ENCODE peak calls at places on chromosomes 13 and 19, in eight cellular contexts. Y is transverse colon; E is H9; Q is H1; T is heart right ventricle; M is PC-3; P is CD8-positive, alpha-beta T cell; R is HCT116. L is an unnamed sample. For H3K9me3, the result is how much of the 10 kb centered on the place peaks cover.

GRCh38 chr13:23622991-23623390 is 52.8 kb downstream of the TNFRSF19 start:
- DNase-seq in Q (no peak), P (no peak), R (no peak), E (no peak), T (no peak), M (no peak), Y (no peak), L (no peak)

GRCh38 chr19:41409288-41409687 is 11.7 kb downstream of the BCKDHA start:
- DNase-seq in M (peak), Q (no peak), E (peak), R (peak), T (peak), P (no peak), Y (no peak), L (no peak)

GRCh38 chr19:10639836-10640235 is 14.3 kb upstream of the ILF3 start:
- DNase-seq in M (no peak), Q (no peak), Y (no peak), R (no peak), T (no peak), E (no peak), P (no peak), L (no peak)

GRCh38 chr19:31666126-31666525 is 316.9 kb upstream of the TSHZ3 start:
- DNase-seq in Q (no peak), M (no peak), T (no peak), E (no peak), Y (no peak), P (no peak), R (no peak), L (no peak)

GRCh38 chr13:78600317-78600899 is 2.9 kb downstream of the POU4F1 start:
- DNase-seq in M (no peak), T (no peak), Y (no peak), P (no peak), E (no peak), Q (no peak), R (no peak), L (no peak)

GRCh38 chr19:12859546-12859945 is 21.2 kb downstream of the MAST1 start:
- DNase-seq in P (no peak), M (no peak), Y (no peak), R (no peak), Q (no peak), T (no peak), E (no peak), L (no peak)

GRCh38 chr13:33550885-33551284 is 265.3 kb upstream of the STARD13 start:
- DNase-seq in Q (no peak), M (no peak), Y (no peak), R (no peak), P (no peak), E (no peak), T (no peak), L (no peak)

GRCh38 chr19:49528211-49528771 is 488 bp downstream of the RCN3 start:
- DNase-seq in P (no peak), Y (no peak), T (peak), E (no peak), M (no peak), Q (peak), R (no peak), L (no peak)

GRCh38 chr19:41862445-41862986 is 2.5 kb downstream of the RPS19 start:
- DNase-seq in T (no peak), E (no peak), M (no peak), P (no peak), R (no peak), Y (no peak), Q (no peak), L (no peak)

GRCh38 chr13:46551410-46552301 is 1.3 kb upstream of the LRCH1 start:
- DNase-seq in T (peak), M (peak), R (peak), E (peak), P (peak), Q (peak), Y (peak), L (peak)

GRCh38 chr13:24684600-24684998 is 4.4 kb downstream of the ATP12A start:
- DNase-seq in Q (no peak), Y (no peak), E (no peak), P (peak), T (no peak), M (no peak), R (no peak), L (no peak)

GRCh38 chr19:41995959-41996797 is 2.1 kb upstream of the ATP1A3 start:
- DNase-seq in R (no peak), M (no peak), P (no peak), Y (no peak), T (no peak), E (peak), Q (peak), L (no peak)

GRCh38 chr13:36310417-36311108 is 12.9 kb upstream of the CCDC169 start:
- DNase-seq in P (no peak), T (no peak), E (no peak), M (no peak), Y (no peak), R (no peak), Q (no peak), L (no peak)

GRCh38 chr19:54297759-54298305 is 15.1 kb downstream of the LILRA5 start:
- DNase-seq in Q (no peak), T (no peak), Y (no peak), M (peak), P (no peak), E (no peak), R (peak), L (no peak)

GRCh38 chr13:28503182-28503980 is 8.5 kb upstream of the FLT1 start:
- DNase-seq in T (no peak), R (no peak), E (no peak), Y (no peak), P (no peak), M (no peak), Q (no peak), L (no peak)

GRCh38 chr13:32734511-32734910 is 148.3 kb downstream of the PDS5B start:
- DNase-seq in R (no peak), Y (no peak), P (no peak), E (no peak), M (peak), Q (no peak), T (no peak), L (no peak)

GRCh38 chr13:34842466-34842865 is 99.6 kb upstream of the NBEA start:
- DNase-seq in Y (no peak), M (no peak), E (no peak), Q (no peak), P (no peak), T (no peak), R (no peak), L (no peak)

GRCh38 chr19:54137913-54138776 is 583 bp downstream of the CNOT3 start:
- DNase-seq in R (no peak), P (peak), Q (peak), M (no peak), T (no peak), E (no peak), Y (peak), L (peak)

GRCh38 chr19:6803036-6803404 is 30.5 kb downstream of the VAV1 start:
- DNase-seq in P (no peak), Q (no peak), E (no peak), M (no peak), T (no peak), R (no peak), Y (no peak), L (no peak)

GRCh38 chr13:76720827-76721226 is 165.4 kb downstream of the KCTD12 start:
- DNase-seq in M (no peak), T (no peak), Q (no peak), Y (no peak), R (no peak), E (no peak), P (no peak), L (no peak)

GRCh38 chr19:10499550-10500246 is 3.5 kb downstream of the KEAP1 start:
- DNase-seq in T (no peak), Q (peak), M (no peak), E (peak), P (no peak), R (no peak), Y (no peak), L (no peak)

GRCh38 chr19:17170538-17171297 is 44.4 kb upstream of the USE1 start:
- DNase-seq in R (no peak), T (no peak), E (no peak), P (no peak), Q (no peak), Y (no peak), M (no peak), L (no peak)

GRCh38 chr19:56114711-56115110 is 6.4 kb downstream of the ZNF787 start:
- DNase-seq in Y (no peak), T (no peak), Q (no peak), M (no peak), E (no peak), P (no peak), R (no peak), L (no peak)

GRCh38 chr13:76473552-76474134 is 412.6 kb downstream of the KCTD12 start:
- DNase-seq in E (peak), T (peak), M (peak), Y (peak), P (peak), Q (peak), R (peak), L (peak)

GRCh38 chr13:21348771-21349170 is 110.3 kb downstream of the ZDHHC20 start:
- DNase-seq in Q (no peak), M (no peak), E (no peak), P (no peak), T (no peak), Y (no peak), R (no peak), L (no peak)

DNA sequence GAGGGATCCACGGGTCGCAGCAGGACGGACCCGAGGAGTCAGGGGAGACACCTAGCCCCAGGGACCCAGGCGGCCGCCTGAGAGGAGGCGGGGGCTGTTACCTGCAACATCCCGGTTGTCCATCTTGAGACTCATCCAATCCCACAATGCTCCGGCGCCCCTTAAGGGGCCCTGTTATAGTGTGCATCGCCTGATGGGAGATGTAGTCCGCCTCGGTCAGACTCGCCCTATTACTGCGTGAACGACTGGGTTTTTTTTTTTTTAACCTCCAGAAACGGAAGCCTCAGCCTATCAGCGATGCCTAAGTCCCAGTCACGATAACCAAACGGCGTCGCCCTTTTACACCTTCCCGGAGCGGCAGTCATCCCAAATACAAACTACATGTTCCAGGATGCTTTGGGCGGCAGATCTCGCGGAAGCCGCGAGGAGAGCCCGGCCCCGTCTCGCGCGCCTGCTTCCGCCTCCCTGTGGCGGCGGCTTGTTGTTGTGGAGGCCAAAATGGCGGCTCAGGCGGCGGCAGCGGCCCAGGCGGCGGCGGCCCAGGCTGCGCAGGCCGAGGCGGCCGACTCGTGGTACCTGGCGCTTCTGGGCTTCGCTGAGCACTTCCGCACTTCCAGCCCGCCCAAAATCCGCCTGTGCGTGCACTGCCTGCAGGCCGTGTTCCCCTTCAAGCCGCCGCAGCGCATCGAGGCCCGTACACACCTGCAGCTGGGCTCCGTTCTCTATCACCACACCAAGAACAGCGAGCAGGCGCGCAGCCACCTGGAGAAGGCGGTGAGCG is at the start of the genes MAU2 and SUGP1:
- DNase-seq in Y (peak), Q (peak), M (peak), R (peak), T (peak), P (peak), E (peak), L (peak)
- TF ChIP-seq CTCF in Y (peak), Q (no peak), M (no peak), R (no peak), T (peak), P (no peak), E (no peak), L (peak)

GRCh38 chr19:47421244-47421786 is 2.0 kb upstream of the MEIS3 start:
- DNase-seq in Q (no peak), R (no peak), Y (no peak), E (no peak), P (no peak), T (no peak), M (no peak), L (no peak)
- H3K27ac ChIP-seq in Q (no peak), R (no peak), Y (no peak), E (no peak), P (no peak), T (no peak), M (no peak), L (no peak)

DNA sequence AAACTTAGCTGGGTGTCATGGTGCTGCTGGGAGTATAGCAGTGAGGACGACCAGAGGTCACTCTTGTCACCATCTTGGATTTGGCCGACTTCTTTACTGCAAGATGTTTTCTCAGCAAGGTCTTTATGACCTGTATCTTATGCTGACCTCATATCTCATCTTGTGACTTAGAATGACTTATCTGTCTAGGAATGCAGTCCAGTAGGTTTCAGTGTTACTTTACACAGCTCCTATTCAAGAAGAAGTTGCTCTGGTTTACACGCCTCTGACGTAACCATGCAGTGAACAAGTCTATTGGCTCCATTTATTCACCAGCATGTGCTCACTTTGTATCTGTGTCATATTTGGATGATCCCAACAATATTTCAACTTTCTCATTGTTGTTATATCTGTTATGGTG is 26.7 kb downstream of the ZNF850 start:
- DNase-seq in Q (no peak), P (no peak), E (no peak), T (no peak), R (no peak), Y (no peak), M (no peak), L (no peak)
- H3K9me3 ChIP-seq in Q (half or more), P (half or more), E (half or more), T (half or more), R (under half), Y (half or more), M (under half), L (half or more)

DNA sequence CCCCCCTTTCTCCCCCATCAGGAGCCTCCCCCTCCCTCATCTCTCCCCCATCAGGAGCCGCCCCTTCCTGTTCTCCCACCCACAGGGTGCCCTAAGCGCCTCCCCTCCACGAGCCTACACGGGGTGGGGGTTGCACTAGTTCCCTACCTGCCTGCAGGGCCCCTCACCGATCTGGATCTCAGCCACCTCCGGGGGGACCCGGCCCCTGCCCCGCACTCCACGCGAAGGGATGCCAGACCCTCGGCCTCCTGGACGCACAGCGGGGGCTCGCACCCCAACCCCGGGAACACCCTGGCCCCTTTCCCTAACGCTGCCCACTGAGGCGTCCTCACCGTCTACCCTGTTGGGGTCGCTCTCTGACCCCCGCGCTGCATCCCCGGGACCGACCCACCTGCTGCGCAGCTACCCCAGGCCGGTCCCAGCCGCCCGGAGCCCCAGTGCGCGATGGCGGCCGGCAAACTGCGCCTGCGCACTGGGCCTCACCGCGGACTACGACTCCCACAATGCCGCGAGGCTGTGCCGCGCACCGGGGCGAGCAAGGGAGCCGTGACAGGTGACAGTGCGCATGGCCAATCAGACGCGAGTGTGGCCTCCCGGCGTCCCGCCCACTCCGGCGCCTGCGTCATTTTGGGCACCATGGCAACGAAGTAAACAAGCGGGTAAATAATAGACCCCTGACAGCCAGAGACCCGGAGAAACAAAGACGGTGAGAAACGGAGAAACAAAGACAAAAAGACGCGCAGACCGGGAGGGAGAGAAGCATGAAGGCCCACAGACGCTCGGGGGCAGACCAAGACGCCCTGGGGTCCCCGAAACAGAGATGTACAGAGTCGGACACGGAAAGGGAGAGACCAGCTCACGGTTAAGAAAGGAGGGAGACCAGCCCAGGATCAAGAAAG is at the start of gene ZSCAN18:
- DNase-seq in P (peak), T (peak), E (peak), Q (peak), R (no peak), M (no peak), Y (peak), L (peak)
- TF ChIP-seq CTCF in P (no peak), T (no peak), E (no peak), Q (no peak), R (no peak), M (no peak), Y (no peak), L (no peak)

DNA sequence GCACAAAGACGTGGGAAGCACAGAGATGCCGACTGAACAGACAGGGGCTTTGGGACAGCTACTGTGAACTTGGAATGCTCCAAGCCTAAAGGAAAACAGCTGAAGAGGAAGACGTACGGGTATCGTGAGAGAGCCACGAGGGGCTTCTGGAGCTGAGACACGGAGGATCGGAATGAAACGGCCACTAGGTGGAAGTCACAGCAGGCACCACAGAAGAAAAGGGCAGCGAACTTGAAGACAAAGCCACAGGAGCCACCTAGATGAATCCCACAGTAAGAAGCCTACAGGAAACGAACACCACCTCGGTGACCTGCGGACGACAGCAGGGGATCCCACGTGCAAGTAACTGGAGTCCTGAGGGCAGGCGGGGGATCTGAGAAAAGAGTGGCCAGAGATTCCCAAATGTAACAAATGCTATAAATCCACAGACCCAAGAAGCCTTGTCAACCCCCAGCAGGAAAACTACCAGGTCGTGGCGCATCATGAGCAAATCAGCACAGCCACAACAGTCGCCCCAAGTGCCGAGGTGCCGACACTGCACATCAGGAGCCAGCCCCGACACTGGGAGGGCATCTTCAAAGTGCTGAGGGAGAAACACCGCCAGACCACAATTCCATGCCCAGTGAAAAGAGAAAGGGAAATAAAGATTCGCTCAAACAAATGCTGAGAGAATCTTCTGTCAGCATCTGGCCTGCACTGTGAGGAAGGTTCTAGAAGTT is 39.3 kb upstream of the ISYNA1 start:
- DNase-seq in P (no peak), T (no peak), Y (no peak), E (no peak), R (no peak), M (no peak), Q (no peak), L (no peak)
- H3K27ac ChIP-seq in P (no peak), T (no peak), Y (peak), E (no peak), R (no peak), M (no peak), Q (no peak), L (no peak)

GRCh38 chr13:68715651-68716050 is 1392.0 kb upstream of the ATXN8OS start:
- DNase-seq in R (no peak), T (no peak), M (peak), P (no peak), Y (no peak), Q (no peak), E (no peak), L (no peak)

GRCh38 chr13:68719815-68720214 is 1387.8 kb upstream of the ATXN8OS start:
- DNase-seq in Y (no peak), T (no peak), M (no peak), P (no peak), Q (no peak), E (no peak), R (no peak), L (no peak)

GRCh38 chr13:68708336-68708908 is 1399.2 kb upstream of the ATXN8OS start:
- DNase-seq in R (no peak), E (peak), M (no peak), T (no peak), P (no peak), Q (no peak), Y (no peak), L (no peak)

GRCh38 chr13:68713394-68713793 is 1394.2 kb upstream of the ATXN8OS start:
- DNase-seq in M (no peak), Q (no peak), Y (no peak), P (no peak), T (no peak), E (peak), R (no peak), L (no peak)

GRCh38 chr13:68714292-68714691 is 1393.3 kb upstream of the ATXN8OS start:
- DNase-seq in Q (no peak), P (no peak), R (no peak), Y (no peak), M (no peak), T (no peak), E (no peak), L (no peak)
- H3K9me3 ChIP-seq in Q (under half), P (under half), R (under half), Y (under half), M (under half), T (under half), E (under half), L (under half)

GRCh38 chr13:30110301-30111070 is 196.9 kb downstream of the KATNAL1 start:
- DNase-seq in E (no peak), Y (no peak), T (no peak), Q (no peak), R (no peak), P (no peak), M (no peak), L (no peak)

GRCh38 chr13:30113531-30113930 is 193.8 kb downstream of the KATNAL1 start:
- DNase-seq in R (no peak), E (no peak), Y (no peak), P (no peak), Q (no peak), M (no peak), T (no peak), L (no peak)

GRCh38 chr13:30112602-30113435 is 194.5 kb downstream of the KATNAL1 start:
- DNase-seq in M (peak), T (peak), Y (peak), E (peak), Q (peak), P (peak), R (peak), L (peak)

GRCh38 chr13:30109471-30110135 is 197.7 kb downstream of the KATNAL1 start:
- DNase-seq in R (no peak), E (no peak), Q (no peak), M (no peak), P (no peak), Y (no peak), T (no peak), L (no peak)

GRCh38 chr13:30111810-30112209 is 195.5 kb downstream of the KATNAL1 start:
- DNase-seq in P (no peak), T (no peak), Y (no peak), M (no peak), R (no peak), Q (no peak), E (peak), L (no peak)
- TF ChIP-seq CTCF in P (no peak), T (no peak), Y (no peak), M (peak), R (peak), Q (peak), E (peak), L (no peak)

GRCh38 chr19:3057275-3057714 is 5.0 kb downstream of the TLE5 start:
- DNase-seq in T (peak), P (no peak), Q (peak), Y (peak), M (peak), R (no peak), E (peak), L (no peak)
- H3K27ac ChIP-seq in T (peak), P (no peak), Q (no peak), Y (peak), M (no peak), R (peak), E (no peak), L (peak)

GRCh38 chr19:22140356-22140755 is 56.4 kb downstream of the ZNF676 start:
- DNase-seq in Y (no peak), E (no peak), P (no peak), T (no peak), M (no peak), Q (no peak), R (no peak), L (no peak)

GRCh38 chr19:22137791-22138190 is 59.0 kb downstream of the ZNF676 start:
- DNase-seq in Q (no peak), Y (no peak), E (no peak), P (no peak), T (no peak), M (no peak), R (no peak), L (no peak)
- H3K9me3 ChIP-seq in Q (half or more), Y (under half), E (half or more), P (under half), T (under half), M (under half), R (under half), L (under half)

L was measured in CD4-positive, alpha-beta T cell.